ENCODE peak calls at places on chromosomes 4 and X, in seven cellular contexts. One of them, this sample, is unnamed.

GRCh38 chr4:7041851-7042696 is 1.1 kb upstream of the TADA2B start:
- DNase-seq in left ventricle myocardium inferior: peak
- DNase-seq in GM20000: no peak
- DNase-seq in AG04450: no peak
- DNase-seq in foreskin keratinocyte: no peak
- DNase-seq in BJ: no peak
- DNase-seq in endothelial cell: peak
- DNase-seq in this sample: peak

GRCh38 chrX:30246769-30247489 is at the start of gene MAGEB1:
- DNase-seq in left ventricle myocardium inferior: no peak
- DNase-seq in GM20000: no peak
- DNase-seq in AG04450: no peak
- DNase-seq in foreskin keratinocyte: no peak
- DNase-seq in BJ: no peak
- DNase-seq in endothelial cell: no peak
- DNase-seq in this sample: no peak

GRCh38 chr4:123930971-123931370 is 534.4 kb downstream of the SPRY1 start:
- DNase-seq in left ventricle myocardium inferior: no peak
- DNase-seq in GM20000: no peak
- DNase-seq in AG04450: no peak
- DNase-seq in foreskin keratinocyte: no peak
- DNase-seq in BJ: no peak
- DNase-seq in endothelial cell: no peak
- DNase-seq in this sample: no peak

GRCh38 chr4:120071192-120071795 is 4.6 kb upstream of the MAD2L1 start:
- DNase-seq in left ventricle myocardium inferior: no peak
- DNase-seq in GM20000: peak
- DNase-seq in AG04450: no peak
- DNase-seq in foreskin keratinocyte: no peak
- DNase-seq in BJ: peak
- DNase-seq in endothelial cell: no peak
- DNase-seq in this sample: no peak

GRCh38 chr4:138835833-138836521 is 179.6 kb upstream of the NOCT start:
- DNase-seq in left ventricle myocardium inferior: peak
- DNase-seq in GM20000: no peak
- DNase-seq in AG04450: no peak
- DNase-seq in foreskin keratinocyte: no peak
- DNase-seq in BJ: no peak
- DNase-seq in endothelial cell: no peak
- DNase-seq in this sample: no peak

GRCh38 chrX:121761845-121762244 is 714.4 kb downstream of the GLUD2 start:
- DNase-seq in left ventricle myocardium inferior: no peak
- DNase-seq in GM20000: no peak
- DNase-seq in AG04450: no peak
- DNase-seq in foreskin keratinocyte: no peak
- DNase-seq in BJ: no peak
- DNase-seq in endothelial cell: no peak
- DNase-seq in this sample: no peak

GRCh38 chrX:46710425-46710824 is 48.5 kb downstream of the SLC9A7 start:
- DNase-seq in left ventricle myocardium inferior: no peak
- DNase-seq in GM20000: no peak
- DNase-seq in AG04450: no peak
- DNase-seq in foreskin keratinocyte: peak
- DNase-seq in BJ: no peak
- DNase-seq in endothelial cell: no peak
- DNase-seq in this sample: no peak

GRCh38 chr4:142480244-142480643 is 365.9 kb downstream of the INPP4B start:
- DNase-seq in left ventricle myocardium inferior: no peak
- DNase-seq in GM20000: no peak
- DNase-seq in AG04450: no peak
- DNase-seq in foreskin keratinocyte: no peak
- DNase-seq in BJ: no peak
- DNase-seq in endothelial cell: no peak
- DNase-seq in this sample: no peak

GRCh38 chr4:56656346-56656643 is 24.8 kb downstream of the HOPX start:
- DNase-seq in left ventricle myocardium inferior: peak
- DNase-seq in GM20000: peak
- DNase-seq in AG04450: no peak
- DNase-seq in foreskin keratinocyte: no peak
- DNase-seq in BJ: no peak
- DNase-seq in endothelial cell: peak
- DNase-seq in this sample: no peak

GRCh38 chr4:74543247-74543670 is 98.3 kb downstream of the AREG start:
- DNase-seq in left ventricle myocardium inferior: no peak
- DNase-seq in GM20000: peak
- DNase-seq in AG04450: no peak
- DNase-seq in foreskin keratinocyte: no peak
- DNase-seq in BJ: no peak
- DNase-seq in endothelial cell: no peak
- DNase-seq in this sample: no peak

GRCh38 chr4:76305971-76306881 is at the start of gene STBD1:
- DNase-seq in left ventricle myocardium inferior: peak
- DNase-seq in GM20000: peak
- DNase-seq in AG04450: peak
- DNase-seq in foreskin keratinocyte: peak
- DNase-seq in BJ: no peak
- DNase-seq in endothelial cell: peak
- DNase-seq in this sample: peak

GRCh38 chrX:132957211-132958085 is 981 bp downstream of the HS6ST2 start:
- DNase-seq in left ventricle myocardium inferior: no peak
- DNase-seq in GM20000: no peak
- DNase-seq in AG04450: no peak
- DNase-seq in foreskin keratinocyte: no peak
- DNase-seq in BJ: no peak
- DNase-seq in endothelial cell: peak
- DNase-seq in this sample: peak

GRCh38 chrX:129013574-129013973 is 509.7 kb downstream of the SMARCA1 start:
- DNase-seq in left ventricle myocardium inferior: no peak
- DNase-seq in GM20000: no peak
- DNase-seq in AG04450: no peak
- DNase-seq in foreskin keratinocyte: no peak
- DNase-seq in BJ: no peak
- DNase-seq in endothelial cell: no peak
- DNase-seq in this sample: no peak

GRCh38 chr4:133148690-133149363 is at the start of gene PCDH10:
- DNase-seq in left ventricle myocardium inferior: peak
- DNase-seq in GM20000: peak
- DNase-seq in AG04450: peak
- DNase-seq in foreskin keratinocyte: peak
- DNase-seq in BJ: peak
- DNase-seq in endothelial cell: peak
- DNase-seq in this sample: peak

GRCh38 chr4:148116971-148117370 is 325.2 kb downstream of the NR3C2 start:
- DNase-seq in left ventricle myocardium inferior: no peak
- DNase-seq in GM20000: no peak
- DNase-seq in AG04450: no peak
- DNase-seq in foreskin keratinocyte: peak
- DNase-seq in BJ: no peak
- DNase-seq in endothelial cell: no peak
- DNase-seq in this sample: no peak

GRCh38 chrX:154593201-154593600 is 8.3 kb downstream of the CTAG1A start:
- DNase-seq in left ventricle myocardium inferior: no peak
- DNase-seq in GM20000: no peak
- DNase-seq in AG04450: no peak
- DNase-seq in foreskin keratinocyte: no peak
- DNase-seq in BJ: no peak
- DNase-seq in endothelial cell: no peak
- DNase-seq in this sample: no peak

GRCh38 chrX:129726307-129727111 is 12.3 kb upstream of the XPNPEP2 start:
- DNase-seq in left ventricle myocardium inferior: peak
- DNase-seq in GM20000: no peak
- DNase-seq in AG04450: no peak
- DNase-seq in foreskin keratinocyte: peak
- DNase-seq in BJ: no peak
- DNase-seq in endothelial cell: peak
- DNase-seq in this sample: peak

GRCh38 chrX:12997898-12998687 is 23.2 kb downstream of the TMSB4X start:
- DNase-seq in left ventricle myocardium inferior: no peak
- DNase-seq in GM20000: no peak
- DNase-seq in AG04450: no peak
- DNase-seq in foreskin keratinocyte: no peak
- DNase-seq in BJ: no peak
- DNase-seq in endothelial cell: no peak
- DNase-seq in this sample: no peak

GRCh38 chr4:164081371-164081770 is 586.9 kb downstream of the TMA16 start:
- DNase-seq in left ventricle myocardium inferior: no peak
- DNase-seq in GM20000: no peak
- DNase-seq in AG04450: no peak
- DNase-seq in foreskin keratinocyte: no peak
- DNase-seq in BJ: no peak
- DNase-seq in endothelial cell: no peak
- DNase-seq in this sample: no peak

GRCh38 chrX:138754861-138755260 is 43.3 kb upstream of the FGF13 start:
- DNase-seq in left ventricle myocardium inferior: no peak
- DNase-seq in GM20000: no peak
- DNase-seq in AG04450: no peak
- DNase-seq in foreskin keratinocyte: no peak
- DNase-seq in BJ: no peak
- DNase-seq in endothelial cell: no peak
- DNase-seq in this sample: no peak

GRCh38 chr4:113790478-113790877 is 28.9 kb upstream of the CAMK2D start:
- DNase-seq in left ventricle myocardium inferior: no peak
- DNase-seq in GM20000: no peak
- DNase-seq in AG04450: no peak
- DNase-seq in foreskin keratinocyte: no peak
- DNase-seq in BJ: no peak
- DNase-seq in endothelial cell: no peak
- DNase-seq in this sample: no peak

GRCh38 chrX:109533005-109533404 is 3.6 kb upstream of the NXT2 start:
- DNase-seq in left ventricle myocardium inferior: no peak
- DNase-seq in GM20000: no peak
- DNase-seq in AG04450: no peak
- DNase-seq in foreskin keratinocyte: no peak
- DNase-seq in BJ: no peak
- DNase-seq in endothelial cell: no peak
- DNase-seq in this sample: no peak
- TF ChIP-seq CTCF in left ventricle myocardium inferior: no peak
- TF ChIP-seq CTCF in GM20000: no peak
- TF ChIP-seq CTCF in AG04450: no peak
- TF ChIP-seq CTCF in foreskin keratinocyte: no peak
- TF ChIP-seq CTCF in BJ: no peak
- TF ChIP-seq CTCF in endothelial cell: no peak
- TF ChIP-seq CTCF in this sample: no peak

DNA sequence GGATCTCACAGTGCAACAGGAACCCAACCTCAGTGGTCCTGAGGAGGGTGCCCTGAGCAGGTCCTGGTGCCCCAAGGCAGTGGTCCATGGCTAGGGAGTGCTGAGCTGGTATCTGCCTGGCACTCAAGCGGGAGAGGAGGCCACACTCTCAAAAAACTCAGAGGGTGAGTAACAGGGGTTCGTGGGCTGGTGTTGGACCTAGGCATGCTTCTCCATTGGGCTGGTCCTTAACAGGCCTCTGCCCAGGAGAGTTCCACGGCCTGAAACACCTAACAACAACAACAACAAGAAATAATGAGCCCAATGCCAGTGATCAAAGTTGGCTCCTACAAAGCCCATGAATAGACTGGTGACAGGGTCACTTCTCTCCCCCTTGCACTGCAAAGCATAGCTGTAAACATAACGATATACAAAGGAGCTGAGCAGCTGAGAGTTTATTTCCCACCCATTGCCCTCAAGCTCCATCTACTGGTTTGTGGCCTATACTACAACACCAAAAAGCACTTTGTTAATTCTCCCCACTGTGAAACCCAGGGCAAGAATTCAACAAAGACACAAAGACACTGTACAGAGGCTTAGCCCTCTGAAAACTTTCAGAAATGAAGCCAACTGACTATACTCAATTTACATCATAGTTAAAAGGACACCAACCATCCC is 736.2 kb upstream of the ADGRL3 start:
- DNase-seq in left ventricle myocardium inferior: no peak
- DNase-seq in GM20000: no peak
- DNase-seq in AG04450: peak
- DNase-seq in foreskin keratinocyte: no peak
- DNase-seq in BJ: no peak
- DNase-seq in endothelial cell: peak
- DNase-seq in this sample: no peak
- TF ChIP-seq CTCF in left ventricle myocardium inferior: no peak
- TF ChIP-seq CTCF in GM20000: no peak
- TF ChIP-seq CTCF in AG04450: peak
- TF ChIP-seq CTCF in foreskin keratinocyte: peak
- TF ChIP-seq CTCF in BJ: peak
- TF ChIP-seq CTCF in endothelial cell: no peak
- TF ChIP-seq CTCF in this sample: peak

GRCh38 chrX:63050225-63050624 is 300.9 kb downstream of the SPIN4 start:
- DNase-seq in left ventricle myocardium inferior: no peak
- DNase-seq in GM20000: no peak
- DNase-seq in AG04450: no peak
- DNase-seq in foreskin keratinocyte: no peak
- DNase-seq in BJ: no peak
- DNase-seq in endothelial cell: no peak
- DNase-seq in this sample: no peak
- TF ChIP-seq CTCF in left ventricle myocardium inferior: no peak
- TF ChIP-seq CTCF in GM20000: no peak
- TF ChIP-seq CTCF in AG04450: no peak
- TF ChIP-seq CTCF in foreskin keratinocyte: no peak
- TF ChIP-seq CTCF in BJ: no peak
- TF ChIP-seq CTCF in endothelial cell: no peak
- TF ChIP-seq CTCF in this sample: no peak

GRCh38 chr4:3766207-3766790 is at the start of gene ADRA2C:
- DNase-seq in left ventricle myocardium inferior: no peak
- DNase-seq in GM20000: peak
- DNase-seq in AG04450: no peak
- DNase-seq in foreskin keratinocyte: no peak
- DNase-seq in BJ: no peak
- DNase-seq in endothelial cell: peak
- DNase-seq in this sample: no peak

GRCh38 chr4:3762753-3763511 is 3.3 kb upstream of the ADRA2C start:
- DNase-seq in left ventricle myocardium inferior: no peak
- DNase-seq in GM20000: no peak
- DNase-seq in AG04450: no peak
- DNase-seq in foreskin keratinocyte: no peak
- DNase-seq in BJ: no peak
- DNase-seq in endothelial cell: no peak
- DNase-seq in this sample: no peak

GRCh38 chr4:3766791-3767561 is 791 bp downstream of the ADRA2C start:
- DNase-seq in left ventricle myocardium inferior: no peak
- DNase-seq in GM20000: peak
- DNase-seq in AG04450: no peak
- DNase-seq in foreskin keratinocyte: no peak
- DNase-seq in BJ: no peak
- DNase-seq in endothelial cell: peak
- DNase-seq in this sample: no peak

GRCh38 chr4:3767569-3768288 is 1.5 kb downstream of the ADRA2C start:
- DNase-seq in left ventricle myocardium inferior: no peak
- DNase-seq in GM20000: no peak
- DNase-seq in AG04450: no peak
- DNase-seq in foreskin keratinocyte: no peak
- DNase-seq in BJ: no peak
- DNase-seq in endothelial cell: peak
- DNase-seq in this sample: no peak

GRCh38 chr4:3765271-3766206 is 646 bp upstream of the ADRA2C start:
- DNase-seq in left ventricle myocardium inferior: peak
- DNase-seq in GM20000: peak
- DNase-seq in AG04450: no peak
- DNase-seq in foreskin keratinocyte: peak
- DNase-seq in BJ: no peak
- DNase-seq in endothelial cell: peak
- DNase-seq in this sample: peak
- TF ChIP-seq CTCF in left ventricle myocardium inferior: peak
- TF ChIP-seq CTCF in GM20000: no peak
- TF ChIP-seq CTCF in AG04450: no peak
- TF ChIP-seq CTCF in foreskin keratinocyte: peak
- TF ChIP-seq CTCF in BJ: no peak
- TF ChIP-seq CTCF in endothelial cell: peak
- TF ChIP-seq CTCF in this sample: peak